ENCODE peak calls at places on chromosomes 5 and 9, in ten cellular contexts. P is mesendoderm, R is HCT116, O is SK-N-SH, Q is MM.1S, B is Peyer's patch, M is neuronal stem cell, D is fibroblast of lung, W is thyroid gland, Y is left lung. X is an unnamed sample. For H3K4me1, the result is how much of the 10 kb centered on the place peaks cover.

GRCh38 chr9:83969602-83970001 is 10.4 kb downstream of the HNRNPK start:
- DNase-seq in O (no peak), D (no peak), Y (no peak), M (no peak), R (no peak), B (no peak), P (no peak), W (no peak), Q (no peak), X (no peak)

GRCh38 chr9:131190191-131190590 is 64.8 kb downstream of the NUP214 start:
- DNase-seq in M (no peak), B (no peak), P (no peak), Y (no peak), D (no peak), R (no peak), O (no peak), W (no peak), Q (no peak), X (no peak)

GRCh38 chr5:67234671-67235176 is 38.1 kb upstream of the CD180 start:
- DNase-seq in M (no peak), W (peak), D (peak), P (no peak), R (no peak), O (no peak), Q (no peak), B (no peak), Y (peak), X (no peak)

GRCh38 chr5:67516959-67517358 is 320.4 kb upstream of the CD180 start:
- DNase-seq in Q (no peak), M (no peak), O (no peak), B (no peak), D (peak), R (no peak), W (peak), Y (no peak), P (peak), X (no peak)

GRCh38 chr5:14112998-14113652 is 30.0 kb upstream of the TRIO start:
- DNase-seq in O (no peak), Q (no peak), B (no peak), D (no peak), W (peak), M (no peak), P (peak), Y (no peak), R (no peak), X (no peak)

GRCh38 chr5:180315762-180316212 is 23.9 kb upstream of the MAPK9 start:
- DNase-seq in O (peak), D (peak), R (peak), P (peak), W (peak), M (peak), Y (peak), B (peak), Q (peak), X (peak)

GRCh38 chr5:124634820-124635323 is 111.6 kb downstream of the ZNF608 start:
- DNase-seq in O (peak), Q (no peak), P (no peak), W (no peak), B (no peak), R (no peak), D (peak), Y (no peak), M (no peak), X (no peak)

GRCh38 chr5:107855171-107855570 is 184.4 kb upstream of the EFNA5 start:
- DNase-seq in O (no peak), P (no peak), R (no peak), B (no peak), Q (no peak), Y (no peak), D (no peak), M (no peak), W (no peak), X (no peak)

GRCh38 chr9:36517131-36517530 is 55.6 kb upstream of the MELK start:
- DNase-seq in Q (no peak), R (no peak), B (no peak), D (peak), M (no peak), W (no peak), Y (no peak), O (no peak), P (no peak), X (no peak)

GRCh38 chr5:52469420-52469819 is 318.3 kb upstream of the ITGA1 start:
- DNase-seq in B (no peak), Q (no peak), W (no peak), Y (no peak), M (no peak), P (no peak), R (no peak), D (no peak), O (no peak), X (no peak)

GRCh38 chr5:2017540-2018389 is 135.0 kb upstream of the IRX4 start:
- DNase-seq in Q (peak), R (peak), D (no peak), B (no peak), O (peak), P (peak), M (peak), W (no peak), Y (no peak), X (no peak)

GRCh38 chr5:97192580-97193421 is 9.8 kb upstream of the RIOK2 start:
- DNase-seq in M (no peak), B (no peak), Q (peak), R (no peak), W (no peak), D (no peak), P (peak), Y (no peak), O (no peak), X (no peak)

GRCh38 chr5:16791036-16791705 is 144.9 kb downstream of the MYO10 start:
- DNase-seq in B (no peak), R (peak), P (peak), M (peak), D (peak), W (peak), Q (peak), O (peak), Y (no peak), X (peak)

GRCh38 chr9:30579810-30580209 is 1804.6 kb upstream of the ACO1 start:
- DNase-seq in Y (no peak), P (no peak), M (no peak), Q (no peak), W (no peak), R (no peak), B (no peak), O (no peak), D (no peak), X (no peak)

GRCh38 chr5:153555420-153556114 is 65.1 kb downstream of the GRIA1 start:
- DNase-seq in B (no peak), W (no peak), Q (no peak), Y (no peak), P (no peak), O (no peak), D (no peak), M (no peak), R (no peak), X (no peak)

GRCh38 chr5:149442563-149443182 is 63.6 kb upstream of the IL17B start:
- DNase-seq in O (peak), B (peak), R (no peak), Q (peak), Y (peak), P (peak), W (peak), D (peak), M (peak), X (peak)

GRCh38 chr9:134889386-134890214 is 9.0 kb downstream of the FCN2 start:
- DNase-seq in Q (no peak), D (no peak), R (no peak), M (no peak), Y (peak), O (no peak), P (no peak), W (no peak), B (peak), X (no peak)

GRCh38 chr9:38708759-38709158 is 11.2 kb downstream of the FAM240B start:
- DNase-seq in M (no peak), Q (no peak), P (no peak), W (no peak), R (no peak), D (peak), O (peak), B (no peak), Y (no peak), X (no peak)

GRCh38 chr5:58354827-58355226 is 105.1 kb downstream of the PLK2 start:
- DNase-seq in Y (no peak), B (no peak), P (peak), Q (no peak), O (no peak), R (no peak), W (no peak), M (no peak), D (no peak), X (no peak)

GRCh38 chr5:151686673-151687378 is at the start of gene SPARC:
- DNase-seq in R (no peak), P (peak), W (peak), B (peak), O (peak), Y (peak), Q (peak), D (peak), M (peak), X (no peak)

GRCh38 chr9:93008457-93008856 is 50.0 kb upstream of the SUSD3 start:
- DNase-seq in Q (no peak), W (peak), P (no peak), R (no peak), Y (no peak), B (no peak), M (no peak), O (no peak), D (no peak), X (no peak)

GRCh38 chr5:147407094-147407681 is 102.7 kb downstream of the DPYSL3 start:
- DNase-seq in O (no peak), W (no peak), D (peak), B (no peak), Y (no peak), R (no peak), P (peak), Q (no peak), M (no peak), X (no peak)

GRCh38 chr5:115850771-115851416 is 9.2 kb downstream of the AP3S1 start:
- DNase-seq in W (no peak), P (no peak), R (no peak), Y (no peak), Q (no peak), M (no peak), B (no peak), O (no peak), D (peak), X (no peak)

GRCh38 chr9:17480966-17481365 is 97.9 kb upstream of the SH3GL2 start:
- DNase-seq in R (no peak), B (no peak), P (no peak), Y (peak), O (no peak), M (no peak), W (no peak), Q (no peak), D (no peak), X (no peak)

GRCh38 chr9:115494958-115495690 is 377.2 kb upstream of the TNC start:
- DNase-seq in R (no peak), W (no peak), D (no peak), O (peak), Y (no peak), Q (no peak), M (no peak), P (peak), B (no peak), X (no peak)

GRCh38 chr5:63820557-63820956 is 141.7 kb downstream of the HTR1A start:
- DNase-seq in Y (no peak), R (no peak), B (no peak), D (no peak), O (no peak), Q (no peak), W (no peak), P (peak), M (no peak), X (no peak)

GRCh38 chr5:38029431-38030065 is 189.7 kb upstream of the GDNF start:
- DNase-seq in Q (no peak), Y (no peak), M (no peak), R (no peak), O (no peak), P (peak), B (no peak), D (no peak), W (no peak), X (no peak)

GRCh38 chr9:126515873-126516505 is 97.7 kb upstream of the LMX1B start:
- DNase-seq in M (no peak), P (no peak), R (no peak), W (no peak), Y (peak), Q (no peak), D (no peak), B (no peak), O (peak), X (no peak)

GRCh38 chr5:61010759-61011460 is 65.9 kb downstream of the NDUFAF2 start:
- DNase-seq in O (no peak), R (peak), Y (no peak), M (no peak), B (no peak), D (no peak), P (peak), W (no peak), Q (no peak), X (no peak)

GRCh38 chr5:31280210-31280609 is 86.7 kb downstream of the CDH6 start:
- DNase-seq in Y (no peak), O (no peak), M (no peak), W (no peak), Q (no peak), B (no peak), P (peak), R (no peak), D (peak), X (no peak)

GRCh38 chr9:121837113-121838010 is 185.9 kb downstream of the DAB2IP start:
- DNase-seq in M (no peak), P (no peak), B (peak), D (peak), Q (no peak), R (no peak), W (peak), Y (no peak), O (no peak), X (no peak)

GRCh38 chr5:52920929-52921328 is 68.2 kb upstream of the ITGA2 start:
- DNase-seq in Q (no peak), O (no peak), W (no peak), P (no peak), D (peak), R (no peak), M (no peak), Y (no peak), B (no peak), X (no peak)

GRCh38 chr5:179184521-179185050 is 124.4 kb downstream of the ZNF354C start:
- DNase-seq in M (no peak), W (no peak), Y (peak), D (no peak), P (no peak), O (no peak), B (no peak), R (no peak), Q (no peak), X (no peak)

GRCh38 chr9:133371261-133371711 is 4.6 kb downstream of the SURF4 start:
- DNase-seq in B (peak), W (no peak), O (no peak), Y (no peak), D (peak), Q (no peak), P (no peak), M (no peak), R (no peak), X (peak)

GRCh38 chr9:133374612-133375115 is 1.2 kb downstream of the SURF4 start:
- DNase-seq in Y (no peak), Q (peak), O (no peak), W (no peak), D (peak), R (no peak), M (no peak), B (no peak), P (no peak), X (no peak)

GRCh38 chr9:133369923-133370322 is 5.9 kb downstream of the SURF4 start:
- DNase-seq in M (no peak), O (no peak), R (no peak), Y (no peak), B (no peak), W (no peak), P (no peak), Q (no peak), D (no peak), X (no peak)

GRCh38 chr9:133370680-133371079 is 5.2 kb downstream of the SURF4 start:
- DNase-seq in Q (no peak), Y (no peak), B (peak), W (no peak), R (no peak), M (no peak), D (no peak), P (no peak), O (no peak), X (peak)

GRCh38 chr9:133372144-133372543 is 3.7 kb downstream of the SURF4 start:
- DNase-seq in Y (peak), M (no peak), Q (no peak), P (no peak), B (no peak), D (no peak), O (no peak), R (no peak), W (no peak), X (no peak)
- H3K4me1 ChIP-seq in Y (half or more), M (under half), Q (under half), P (under half), B (under half), D (under half), O (under half), R (under half), W (half or more), X (half or more)

DNA sequence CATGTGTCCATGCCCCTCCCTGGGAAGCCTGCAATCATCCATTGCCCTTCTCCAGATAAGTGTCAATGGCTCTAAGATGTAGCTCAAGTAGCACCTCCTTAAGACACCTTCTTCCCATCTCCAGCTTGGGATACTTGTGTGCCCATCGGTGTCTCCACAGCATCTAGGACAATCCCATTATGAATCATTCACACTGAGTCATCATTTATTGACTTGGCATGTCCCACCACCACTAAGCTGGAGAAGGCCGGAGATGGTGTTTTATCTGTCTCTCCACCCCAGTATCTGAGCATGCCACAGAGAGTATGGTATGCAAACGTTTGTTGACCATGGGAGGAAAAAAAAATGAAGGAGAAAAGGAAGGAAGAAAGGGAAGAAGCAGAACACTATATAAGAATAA is 342.2 kb downstream of the TRIM32 start:
- DNase-seq in W (no peak), Q (no peak), D (no peak), R (no peak), O (no peak), Y (no peak), M (no peak), P (no peak), B (no peak), X (no peak)
- H3K4me1 ChIP-seq in W (under half), Q (under half), D (under half), R (under half), O (under half), Y (under half), M (under half), P (under half), B (under half), X (under half)

DNA sequence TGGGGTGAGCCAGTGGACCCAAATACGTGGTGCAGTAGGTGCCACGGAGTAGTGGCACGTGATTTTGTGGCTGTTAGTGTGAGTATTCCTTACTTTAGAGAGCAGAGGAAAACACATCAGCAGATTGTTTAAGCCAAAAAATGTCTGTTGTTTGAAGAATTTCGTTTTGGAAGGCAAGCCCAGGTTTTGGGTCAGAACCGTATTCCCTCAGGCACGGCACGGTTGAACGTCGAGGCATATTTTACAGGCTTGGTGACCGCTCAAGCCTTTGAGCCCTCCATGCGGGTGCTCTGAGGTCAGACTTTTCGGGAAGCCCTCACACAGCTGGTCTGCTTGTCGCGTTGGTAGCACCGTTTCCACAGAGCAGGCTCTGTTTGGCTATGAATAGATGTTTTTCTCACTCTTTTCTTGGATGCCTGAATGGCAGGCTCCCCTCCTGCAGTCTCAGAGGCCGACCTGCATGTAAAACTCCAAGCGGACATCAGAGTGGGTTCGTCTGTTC is 27.2 kb downstream of the NEK6 start:
- DNase-seq in Q (no peak), Y (no peak), W (no peak), B (no peak), O (no peak), R (no peak), M (no peak), D (peak), P (no peak), X (no peak)
- H3K4me1 ChIP-seq in Q (under half), Y (half or more), W (half or more), B (under half), O (under half), R (under half), M (under half), D (half or more), P (under half), X (under half)

DNA sequence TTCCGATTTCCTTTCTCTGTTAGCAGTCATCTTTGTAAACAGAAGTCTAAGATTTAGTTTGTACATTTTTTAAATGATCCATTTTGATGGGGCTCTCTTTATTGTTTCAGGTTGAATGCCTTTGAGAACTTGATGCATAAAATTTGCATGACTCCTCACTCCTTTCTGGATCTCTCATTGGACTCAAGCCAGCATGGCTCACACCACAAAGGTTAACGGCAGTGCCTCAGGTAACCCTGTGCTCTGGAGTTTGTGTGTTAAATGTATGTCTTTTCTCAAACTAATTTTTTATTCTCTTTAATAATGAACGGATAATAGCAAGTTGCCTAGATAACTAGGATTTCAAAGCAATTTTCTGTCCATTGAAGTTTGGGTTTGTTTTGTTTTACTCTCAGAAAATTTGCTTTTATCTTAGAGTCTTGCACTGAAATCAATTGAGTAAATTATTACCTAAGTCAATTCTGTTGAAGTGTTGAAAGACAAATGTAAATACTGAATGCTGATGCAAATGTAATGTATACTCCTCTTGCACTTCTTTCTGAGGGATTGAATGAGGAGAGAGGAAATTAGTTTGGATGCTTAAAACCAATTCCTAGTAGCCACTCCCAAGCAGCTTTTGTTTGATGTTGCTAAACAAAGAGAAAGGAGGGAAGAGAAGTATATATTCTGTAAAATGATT is 164.6 kb upstream of the DMRT1 start:
- DNase-seq in B (no peak), M (no peak), R (no peak), Q (no peak), O (no peak), W (no peak), Y (no peak), D (peak), P (no peak), X (no peak)
- H3K4me1 ChIP-seq in B (under half), M (under half), R (under half), Q (under half), O (under half), W (under half), Y (under half), D (under half), P (under half), X (under half)

DNA sequence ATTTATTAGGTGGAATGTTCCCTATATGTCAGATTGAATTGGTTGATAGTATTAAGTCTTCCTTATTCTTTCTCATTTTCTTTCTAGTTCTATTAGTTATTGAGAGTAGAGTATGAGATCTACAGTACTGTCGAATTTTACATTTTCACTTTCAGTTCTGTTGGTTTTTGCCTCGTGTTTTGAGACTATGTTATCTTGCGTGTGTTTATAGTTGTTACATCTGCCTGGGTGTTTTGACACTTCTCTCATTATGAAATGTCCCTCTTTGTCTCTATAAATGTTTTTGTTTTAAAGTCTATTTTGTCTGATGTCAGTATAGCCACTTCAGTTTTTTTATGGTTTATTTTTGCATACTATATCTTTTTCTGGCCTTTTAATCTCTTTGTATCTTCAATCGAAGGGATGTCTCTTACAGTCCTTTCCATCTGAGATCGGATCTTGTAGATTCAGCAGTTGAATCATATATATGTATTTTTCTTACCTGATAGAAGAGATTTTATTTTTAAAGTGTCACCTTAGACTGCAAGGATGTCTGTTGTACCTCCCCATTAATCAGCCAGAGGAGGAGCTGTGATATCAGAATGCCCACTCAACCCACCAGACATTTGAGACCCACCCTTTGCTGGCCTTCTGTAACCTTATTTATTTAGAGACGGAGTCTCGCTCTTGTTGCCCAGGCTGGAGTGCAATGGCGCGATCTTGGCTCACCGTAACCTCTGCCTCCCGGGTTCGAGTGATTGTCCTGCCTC is 20.7 kb downstream of the EHMT1 start:
- DNase-seq in M (no peak), P (no peak), W (no peak), Q (peak), Y (no peak), R (no peak), D (no peak), B (no peak), O (no peak), X (peak)
- H3K4me1 ChIP-seq in M (under half), P (under half), W (under half), Q (under half), Y (under half), R (under half), D (under half), B (under half), O (under half), X (under half)

GRCh38 chr9:127640908-127641545 is 28.9 kb downstream of the STXBP1 start:
- DNase-seq in Q (no peak), P (no peak), D (no peak), W (no peak), R (no peak), B (no peak), Y (no peak), O (no peak), M (no peak), X (no peak)
- H3K4me1 ChIP-seq in Q (under half), P (under half), D (under half), W (under half), R (under half), B (under half), Y (under half), O (under half), M (under half), X (under half)